ENCODE peak calls at places on chromosomes 3 and 15, in ten cellular contexts. Q is A549; G is stimulated activated CD8-positive, alpha-beta memory T cell treated with anti-CD3 and anti-CD28 coated beads, Interleukin-7, amount 100 ng/mL, for 1 hour; J is NCI-H1092 treated with DMSO at 0.1 percent for 48 hours; S is activated CD4-positive, alpha-beta T cell treated with anti-CD3 and anti-CD28 coated beads, Interleukin-2, amount 50 U/mL, for 24 hours; F is GM23338; H is NCI-H69; Y is amygdala; U is left kidney; A is neural crest cell. P is an unnamed sample.
A peak's percentile ranks its signal among the peaks of the same experiment; 100 is the strongest.

GRCh38 chr15:63156086-63156707 is 1.1 kb downstream of the RPS27L start:
- DNase-seq in G (no peak), Y (no peak), Q (no peak), H (no peak), A (no peak), F (no peak), J (no peak), U (no peak), S (no peak), P (no peak)

GRCh38 chr3:114404590-114404989 is 110.8 kb downstream of the TIGIT start:
- DNase-seq in U (no peak), Q (no peak), H (no peak), F (no peak), J (no peak), G (no peak), S (no peak), A (no peak), Y (no peak), P (no peak)

GRCh38 chr15:65310431-65311137 is 6.1 kb downstream of the RNU5B-1 start:
- DNase-seq in Y (no peak), Q (no peak), G (no peak), H (no peak), J (no peak), A (no peak), S (no peak), F (no peak), U (no peak), P (no peak)

GRCh38 chr15:36432162-36432561 is 147.3 kb upstream of the CDIN1 start:
- DNase-seq in A (no peak), H (peak; percentile 39), Y (no peak), F (no peak), Q (no peak), U (no peak), S (no peak), J (no peak), G (no peak), P (no peak)

GRCh38 chr3:67564008-67564407 is 90.4 kb downstream of the SUCLG2 start:
- DNase-seq in U (no peak), H (no peak), Y (no peak), S (no peak), Q (no peak), J (no peak), G (no peak), F (no peak), A (no peak), P (no peak)

GRCh38 chr3:156705761-156706631 is 31.6 kb downstream of the TIPARP start:
- DNase-seq in A (no peak), Q (no peak), F (no peak), S (no peak), U (no peak), H (no peak), Y (no peak), G (no peak), J (no peak), P (no peak)

GRCh38 chr3:127712461-127712860 is 39.7 kb downstream of the ABTB1 start:
- DNase-seq in Y (no peak), H (no peak), S (no peak), G (no peak), Q (no peak), F (no peak), J (no peak), U (no peak), A (no peak), P (no peak)

GRCh38 chr3:27114684-27115083 is 254.5 kb downstream of the NEK10 start:
- DNase-seq in F (no peak), G (no peak), J (no peak), U (no peak), H (no peak), S (no peak), Y (no peak), A (no peak), Q (no peak), P (no peak)

GRCh38 chr3:184639351-184639750 is 72.5 kb downstream of the MAGEF1 start:
- DNase-seq in Y (no peak), Q (no peak), G (no peak), J (peak; percentile 12), S (no peak), A (no peak), F (no peak), U (peak; percentile 97), H (peak; percentile 23), P (no peak)

GRCh38 chr15:33329457-33329856 is 18.7 kb downstream of the RYR3 start:
- DNase-seq in G (no peak), J (no peak), U (no peak), A (no peak), F (no peak), Q (no peak), Y (no peak), S (no peak), H (no peak), P (no peak)

GRCh38 chr15:78937132-78937739 is 7.6 kb downstream of the CTSH start:
- DNase-seq in U (no peak), G (no peak), H (no peak), F (no peak), A (no peak), Y (no peak), J (no peak), S (no peak), Q (no peak), P (no peak)

GRCh38 chr3:153848701-153849100 is 272.5 kb upstream of the ARHGEF26 start:
- DNase-seq in U (peak; percentile 5), G (no peak), A (peak; percentile 18), H (peak; percentile 40), Q (peak; percentile 5), S (no peak), Y (peak; percentile 28), J (no peak), F (no peak), P (no peak)

GRCh38 chr3:42229942-42230688 is 35.9 kb downstream of the CCK start:
- DNase-seq in Q (peak; percentile 52), H (peak; percentile 51), J (no peak), G (no peak), A (no peak), Y (peak; percentile 13), S (no peak), F (peak; percentile 86), U (peak; percentile 81), P (peak; percentile 52)

GRCh38 chr15:39594764-39595620 is 14.1 kb downstream of the THBS1 start:
- DNase-seq in J (no peak), Q (no peak), H (no peak), A (no peak), S (no peak), Y (no peak), F (no peak), G (no peak), U (no peak), P (no peak)

GRCh38 chr3:159305017-159305416 is 503.2 kb downstream of the MFSD1 start:
- DNase-seq in Q (no peak), J (no peak), S (no peak), F (no peak), U (no peak), Y (no peak), H (no peak), G (no peak), A (no peak), P (no peak)

P was measured in A673.